ENCODE peak calls at places on chromosomes 5 and 9, in seven cellular contexts. F, Z, V, D, Y, H and J are unnamed samples.

GRCh38 chr5:116378007-116378831 is 196.4 kb downstream of the SEMA6A start:
- DNase-seq in F (no peak), Y (peak), V (no peak), D (no peak), Z (no peak), H (no peak), J (no peak)

GRCh38 chr9:14158911-14159310 is 155.0 kb downstream of the NFIB start:
- DNase-seq in H (peak), Z (no peak), V (no peak), D (no peak), F (peak), Y (no peak), J (no peak)

GRCh38 chr5:133868946-133869674 is 99.3 kb downstream of the C5orf15 start:
- DNase-seq in F (peak), H (peak), Y (peak), D (peak), V (peak), Z (no peak), J (no peak)

GRCh38 chr9:135328485-135329417 is 150.8 kb upstream of the PPP1R26 start:
- DNase-seq in Y (peak), Z (no peak), H (no peak), D (no peak), V (no peak), F (no peak), J (no peak)

GRCh38 chr5:53243403-53243802 is 133.8 kb upstream of the MOCS2 start:
- DNase-seq in V (no peak), F (no peak), Y (no peak), H (no peak), D (no peak), Z (no peak), J (no peak)

GRCh38 chr5:179166886-179167841 is 107.0 kb downstream of the ZNF354C start:
- DNase-seq in H (peak), V (peak), Z (no peak), F (peak), Y (peak), D (no peak), J (no peak)

GRCh38 chr9:22154064-22154463 is 145.0 kb upstream of the CDKN2B start:
- DNase-seq in D (no peak), F (no peak), H (no peak), V (no peak), Y (no peak), Z (no peak), J (no peak)

GRCh38 chr9:2096376-2096970 is 81.3 kb downstream of the SMARCA2 start:
- DNase-seq in H (no peak), F (no peak), Y (no peak), V (no peak), Z (no peak), D (no peak), J (no peak)

GRCh38 chr5:133440467-133441115 is 171.8 kb downstream of the FSTL4 start:
- DNase-seq in H (no peak), V (no peak), Y (no peak), Z (no peak), D (no peak), F (no peak), J (no peak)

GRCh38 chr5:105392122-105392709 is 1829.6 kb upstream of the NUDT12 start:
- DNase-seq in D (peak), Z (no peak), V (no peak), Y (no peak), F (no peak), H (peak), J (no peak)

GRCh38 chr5:148416921-148417320 is 33.2 kb downstream of the FBXO38 start:
- DNase-seq in Z (no peak), Y (no peak), V (no peak), D (no peak), F (no peak), H (no peak), J (no peak)

GRCh38 chr5:113236536-113237308 is 198.1 kb downstream of the TSSK1B start:
- DNase-seq in V (no peak), H (no peak), D (no peak), Y (no peak), Z (no peak), F (no peak), J (no peak)

GRCh38 chr9:137955586-137955985 is 78.0 kb downstream of the CACNA1B start:
- DNase-seq in F (no peak), H (no peak), V (no peak), Z (no peak), Y (no peak), D (no peak), J (no peak)

GRCh38 chr9:88387035-88387732 is 1.1 kb upstream of the SPIN1 start:
- DNase-seq in D (peak), Y (no peak), F (peak), V (peak), Z (no peak), H (peak), J (no peak)

GRCh38 chr5:19920761-19921160 is 67.2 kb downstream of the CDH18 start:
- DNase-seq in F (peak), V (no peak), Z (no peak), Y (no peak), D (no peak), H (no peak), J (no peak)

DNA sequence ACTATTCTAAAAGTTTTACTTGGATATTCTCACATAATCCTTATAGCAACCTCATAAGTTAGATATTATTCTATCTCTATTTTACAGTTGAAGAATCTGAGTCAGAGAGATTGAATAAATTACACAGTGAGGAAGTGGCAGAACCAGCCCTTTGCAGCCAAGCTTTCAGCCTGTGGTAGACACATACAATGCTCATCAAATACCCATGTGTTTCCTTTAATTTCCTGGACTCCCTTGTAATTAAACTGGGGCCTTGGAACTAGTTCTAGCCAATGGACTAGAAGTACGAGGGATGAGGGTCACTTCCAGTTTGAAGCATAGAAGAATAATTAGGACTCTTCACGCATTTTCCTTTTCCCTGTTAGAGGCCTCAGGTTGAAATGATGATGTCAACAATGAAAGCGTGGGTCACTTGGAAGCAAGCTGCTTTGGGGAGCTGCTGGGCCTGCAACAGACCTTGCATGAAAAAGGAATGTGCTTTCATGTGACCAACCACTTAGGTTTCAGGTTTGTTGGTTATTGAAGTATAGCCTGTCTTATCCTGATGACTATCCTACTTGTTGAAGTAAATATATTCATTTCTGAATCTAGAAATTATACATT is 12.1 kb upstream of the CAST start:
- DNase-seq in H (no peak), F (no peak), V (no peak), Y (no peak), D (no peak), Z (no peak), J (no peak)
- TF ChIP-seq RFX5 in H (no peak), F (no peak), V (no peak), Y (no peak), D (no peak), Z (no peak), J (no peak)

GRCh38 chr9:129267141-129267540 is 89.1 kb upstream of the IER5L start:
- DNase-seq in Y (no peak), Z (no peak), F (no peak), V (no peak), H (no peak), D (no peak), J (no peak)

GRCh38 chr9:129272348-129273025 is 94.4 kb upstream of the IER5L start:
- DNase-seq in H (no peak), Z (no peak), V (no peak), D (no peak), Y (peak), F (no peak), J (no peak)

GRCh38 chr9:129273136-129273895 is 95.3 kb upstream of the IER5L start:
- DNase-seq in V (no peak), H (no peak), Y (no peak), F (no peak), Z (no peak), D (no peak), J (no peak)

GRCh38 chr9:129270903-129271431 is 92.9 kb upstream of the IER5L start:
- DNase-seq in V (no peak), H (no peak), Y (no peak), D (no peak), F (peak), Z (no peak), J (peak)

DNA sequence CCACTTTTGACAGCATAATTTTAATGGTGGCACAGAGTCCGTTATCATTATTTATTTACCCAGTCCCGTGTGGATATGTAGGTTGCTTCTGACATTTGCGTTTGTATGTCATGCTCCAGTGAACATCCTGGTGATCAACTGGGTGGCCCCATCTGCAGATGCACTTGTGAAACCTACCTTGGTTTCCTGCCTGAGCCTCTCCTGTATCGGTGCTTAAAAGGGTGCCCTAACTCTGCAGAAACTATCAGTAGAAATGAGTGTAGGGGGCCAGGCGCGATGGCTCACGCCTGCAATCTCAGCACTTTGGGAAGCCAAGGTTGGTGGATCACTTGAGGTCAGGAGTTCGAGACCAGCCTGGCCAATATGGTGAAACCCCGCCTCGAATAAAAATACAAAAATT is 92.1 kb upstream of the IER5L start:
- DNase-seq in D (no peak), F (no peak), H (no peak), Z (no peak), Y (no peak), V (no peak), J (peak)
- TF ChIP-seq RFX5 in D (no peak), F (no peak), H (no peak), Z (no peak), Y (no peak), V (no peak), J (no peak)

GRCh38 chr9:92762196-92762595 is 2.4 kb downstream of the BICD2 start:
- DNase-seq in Y (no peak), F (no peak), D (no peak), V (no peak), Z (no peak), H (no peak), J (no peak)
- TF ChIP-seq RFX5 in Y (no peak), F (no peak), D (no peak), V (no peak), Z (no peak), H (no peak), J (no peak)

DNA sequence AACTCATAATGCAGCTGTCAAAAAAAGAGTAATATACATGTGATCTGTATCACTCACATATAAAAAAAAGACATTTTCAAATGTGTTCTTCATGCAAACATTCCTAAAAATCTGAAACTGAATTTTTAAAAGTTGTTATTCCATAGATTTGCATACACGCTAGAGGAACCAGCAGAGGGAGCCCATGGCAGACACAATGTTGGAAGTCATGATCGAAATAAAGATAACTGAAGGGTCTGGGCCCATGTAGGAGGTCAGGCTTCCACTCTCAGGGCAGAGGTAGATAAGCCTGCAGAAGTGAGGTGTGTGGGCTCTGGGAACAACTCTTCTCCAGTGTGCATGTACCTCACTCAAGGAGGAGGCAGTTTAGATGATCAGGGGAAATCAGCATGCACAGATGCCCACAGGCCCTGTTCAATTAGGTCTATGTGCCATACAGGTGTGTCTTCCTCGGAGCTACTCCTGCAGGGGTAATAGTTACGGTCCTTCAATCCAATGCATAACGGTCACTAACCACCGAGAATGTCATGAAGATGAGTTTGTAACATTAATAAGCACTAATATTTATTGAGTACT is 208.6 kb downstream of the EPB41L4A start:
- DNase-seq in Y (peak), Z (no peak), V (peak), F (peak), D (peak), H (peak), J (no peak)
- TF ChIP-seq RFX5 in Y (no peak), Z (no peak), V (no peak), F (no peak), D (no peak), H (no peak), J (no peak)

GRCh38 chr9:100099722-100100042 is 639 bp downstream of the INVS start:
- DNase-seq in H (peak), Z (no peak), V (no peak), D (peak), F (no peak), Y (peak), J (no peak)
- TF ChIP-seq RFX5 in H (no peak), Z (no peak), V (no peak), D (no peak), F (no peak), Y (no peak), J (no peak)

DNA sequence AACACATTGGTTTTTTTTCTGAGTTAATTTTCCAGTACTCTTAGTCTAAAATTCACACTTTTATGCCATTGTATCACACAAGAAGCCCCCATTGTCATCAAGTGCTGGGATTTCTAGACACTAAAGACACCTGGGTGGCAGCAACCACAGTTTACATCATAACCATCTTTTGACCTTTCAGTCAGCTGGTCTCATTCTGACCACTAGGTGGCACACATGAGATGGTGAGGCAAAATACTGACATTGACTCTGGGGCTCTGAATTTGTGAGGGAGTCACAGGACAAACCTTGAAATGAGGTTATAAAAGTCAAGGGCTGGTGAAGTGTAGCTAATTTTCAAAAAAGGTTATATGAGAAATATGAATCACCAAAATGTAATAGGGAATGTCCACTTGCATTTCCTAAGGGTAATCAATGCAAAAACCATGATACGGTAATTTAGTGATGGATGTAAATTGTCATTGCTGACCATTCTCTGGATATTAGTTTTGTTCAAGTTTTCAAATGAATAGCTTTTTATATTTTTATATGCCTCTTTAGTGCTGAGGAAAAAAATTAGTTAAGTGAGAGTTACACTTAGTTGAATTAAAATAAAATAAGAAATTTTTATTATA is 229.4 kb downstream of the DMAC1 start:
- DNase-seq in Z (no peak), Y (peak), H (peak), V (peak), D (peak), F (peak), J (peak)
- TF ChIP-seq RFX5 in Z (no peak), Y (no peak), H (no peak), V (no peak), D (no peak), F (no peak), J (no peak)